ENCODE peak calls at places on chromosomes 2 and 18, in four cellular contexts. D is lower lobe of right lung, I is PC-9, K is GM23248. Q is an unnamed sample.

GRCh38 chr18:59898609-59899297 is 1.0 kb upstream of the PMAIP1 start:
- DNase-seq in I (peak; percentile 42), D (no peak), K (no peak), Q (no peak)

GRCh38 chr2:126913329-126913728 is 14.6 kb downstream of the TEX51 start:
- DNase-seq in K (no peak), D (no peak), I (no peak), Q (no peak)

GRCh38 chr2:63888490-63889402 is 47.0 kb downstream of the UGP2 start:
- DNase-seq in D (no peak), K (peak; percentile 61), I (no peak), Q (no peak)

GRCh38 chr2:54966165-54966819 is 84.0 kb downstream of the RTN4 start:
- DNase-seq in K (no peak), D (no peak), I (peak; percentile 56), Q (no peak)

GRCh38 chr2:120693121-120693520 is 42.5 kb upstream of the GLI2 start:
- DNase-seq in D (no peak), I (no peak), K (peak; percentile 60), Q (no peak)

GRCh38 chr2:190571666-190572065 is 37.1 kb upstream of the NEMP2 start:
- DNase-seq in K (no peak), I (no peak), D (no peak), Q (no peak)

GRCh38 chr2:18432999-18433398 is 127.5 kb downstream of the RDH14 start:
- DNase-seq in I (no peak), K (peak; percentile 25), D (no peak), Q (no peak)

GRCh38 chr2:175786705-175787104 is 215.4 kb downstream of the LNPK start:
- DNase-seq in D (no peak), I (no peak), K (no peak), Q (no peak)

GRCh38 chr18:62339106-62339988 is 14.2 kb downstream of the TNFRSF11A start:
- DNase-seq in D (no peak), I (peak; percentile 85), K (peak; percentile 85), Q (peak; percentile 19)

GRCh38 chr2:37876227-37876626 is 48.9 kb upstream of the RMDN2 start:
- DNase-seq in D (no peak), I (no peak), K (no peak), Q (no peak)

GRCh38 chr2:8412082-8412481 is 269.8 kb upstream of the ID2 start:
- DNase-seq in I (no peak), K (peak; percentile 49), D (no peak), Q (no peak)

GRCh38 chr18:70374154-70374553 is 85.3 kb downstream of the SOCS6 start:
- DNase-seq in I (no peak), D (no peak), K (no peak), Q (no peak)

GRCh38 chr2:95159690-95160449 is at the start of gene ZNF514:
- DNase-seq in K (peak; percentile 90), D (peak; percentile 90), I (no peak), Q (no peak)

GRCh38 chr2:233408366-233409285 is 54.3 kb downstream of the DGKD start:
- DNase-seq in D (no peak), K (no peak), I (no peak), Q (no peak)

GRCh38 chr2:131827481-131828163 is 299.9 kb downstream of the CCDC74A start:
- DNase-seq in D (no peak), I (no peak), K (no peak), Q (no peak)

GRCh38 chr2:152370783-152371182 is 35.8 kb downstream of the FMNL2 start:
- DNase-seq in I (no peak), D (no peak), K (no peak), Q (no peak)

GRCh38 chr2:49251766-49252165 is 97.5 kb upstream of the FSHR start:
- DNase-seq in I (no peak), K (peak; percentile 73), D (no peak), Q (peak; percentile 63)
- H3K4me3 ChIP-seq in I (no peak overlapping the region), K (no peak overlapping the region), D (no peak overlapping the region), Q (no peak overlapping the region)

GRCh38 chr18:22710628-22711380 is 222.3 kb upstream of the RBBP8 start:
- DNase-seq in K (peak; percentile 59), I (no peak), D (no peak), Q (peak; percentile 42)
- H3K4me3 ChIP-seq in K (peak overlapping the region; percentile 64), I (peak overlapping the region; percentile 52), D (peak overlapping the region; percentile 53), Q (peak overlapping the region; percentile 38)

GRCh38 chr2:237223208-237223861 is 137.6 kb downstream of the COPS8 start:
- DNase-seq in I (peak; percentile 71), D (no peak), K (peak; percentile 97), Q (peak; percentile 97)
- H3K4me3 ChIP-seq in I (no peak overlapping the region), D (no peak overlapping the region), K (peak overlapping the region; percentile 41), Q (no peak overlapping the region)

GRCh38 chr18:58196881-58197872 is 153.2 kb downstream of the NEDD4L start:
- DNase-seq in I (no peak), K (no peak), D (no peak), Q (no peak)

GRCh38 chr18:58192519-58192918 is 148.5 kb downstream of the NEDD4L start:
- DNase-seq in I (no peak), D (no peak), K (no peak), Q (no peak)

GRCh38 chr18:58194028-58194427 is 150.0 kb downstream of the NEDD4L start:
- DNase-seq in I (no peak), K (no peak), D (no peak), Q (no peak)

GRCh38 chr18:58196164-58196563 is 152.1 kb downstream of the NEDD4L start:
- DNase-seq in I (peak; percentile 54), D (no peak), K (peak; percentile 28), Q (no peak)

GRCh38 chr18:58195278-58195721 is 151.3 kb downstream of the NEDD4L start:
- DNase-seq in K (no peak), D (peak; percentile 64), I (no peak), Q (no peak)
- H3K4me3 ChIP-seq in K (peak overlapping the region; percentile 55), D (peak overlapping the region; percentile 58), I (peak overlapping the region; percentile 44), Q (peak overlapping the region; percentile 34)

GRCh38 chr2:170222842-170223241 is 44.9 kb downstream of the MYO3B start:
- DNase-seq in I (no peak), K (no peak), D (no peak), Q (no peak)
- H3K4me3 ChIP-seq in I (no peak overlapping the region), K (no peak overlapping the region), D (no peak overlapping the region), Q (no peak overlapping the region)

GRCh38 chr18:37434161-37434860 is 131.3 kb downstream of the CELF4 start:
- DNase-seq in K (no peak), D (no peak), I (no peak), Q (no peak)

GRCh38 chr18:37432796-37433195 is 132.8 kb downstream of the CELF4 start:
- DNase-seq in D (no peak), K (no peak), I (no peak), Q (no peak)

GRCh38 chr18:37435150-37435872 is 130.3 kb downstream of the CELF4 start:
- DNase-seq in I (no peak), D (no peak), K (no peak), Q (no peak)

GRCh38 chr18:37438417-37439180 is 127.0 kb downstream of the CELF4 start:
- DNase-seq in I (no peak), K (no peak), D (no peak), Q (no peak)

GRCh38 chr18:37435996-37436395 is 129.6 kb downstream of the CELF4 start:
- DNase-seq in I (no peak), D (no peak), K (peak; percentile 53), Q (no peak)
- H3K4me3 ChIP-seq in I (no peak overlapping the region), D (no peak overlapping the region), K (no peak overlapping the region), Q (no peak overlapping the region)

GRCh38 chr2:60555794-60556161 is 2.3 kb upstream of the BCL11A start:
- DNase-seq in K (no peak), I (no peak), D (no peak), Q (no peak)
- H3K4me3 ChIP-seq in K (peak overlapping the region; percentile 82), I (peak overlapping the region; percentile 63), D (peak overlapping the region; percentile 64), Q (peak overlapping the region; percentile 69)

DNA sequence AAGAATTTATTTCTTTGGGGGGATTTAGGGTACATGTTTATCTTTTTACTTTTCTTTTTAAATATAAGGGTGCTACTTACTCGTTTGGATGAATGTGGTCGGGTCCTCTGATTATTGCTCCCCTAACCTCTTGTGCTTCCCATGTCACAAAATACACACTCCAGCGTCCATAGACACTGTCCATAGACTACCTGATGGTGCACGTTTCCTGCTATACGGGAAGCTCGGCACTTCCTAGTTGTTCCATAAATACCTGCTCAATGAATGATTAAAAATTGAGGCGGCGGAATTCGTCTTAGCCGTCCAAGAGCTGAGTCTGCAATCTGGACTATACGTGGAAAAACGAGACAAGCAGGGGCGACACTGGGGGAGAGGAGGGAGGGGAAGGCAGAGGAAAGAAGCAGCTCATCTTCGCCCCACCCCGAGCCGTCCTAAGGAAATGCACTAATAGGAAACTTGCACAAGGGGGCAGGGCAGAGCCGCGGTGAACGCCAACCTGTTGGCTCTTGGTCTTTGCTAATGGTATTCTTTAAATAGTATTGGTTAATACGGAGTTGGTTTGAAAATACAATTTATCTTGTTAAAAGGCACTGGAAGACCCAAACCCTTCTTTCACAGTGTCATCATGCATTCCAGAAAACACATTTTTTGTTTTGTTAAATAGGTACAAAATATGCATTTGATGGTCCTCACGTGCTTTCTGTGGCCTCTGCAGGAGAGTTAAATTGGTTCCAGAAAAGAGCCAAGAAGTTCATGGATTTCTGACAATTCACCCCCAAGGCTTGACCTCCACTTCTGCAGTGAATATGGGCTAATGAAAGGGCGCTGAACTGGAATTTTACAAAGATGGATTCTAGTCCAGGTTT is 73.0 kb upstream of the KCTD1 start:
- DNase-seq in I (no peak), D (peak; percentile 73), K (peak; percentile 53), Q (no peak)
- H3K4me3 ChIP-seq in I (no peak overlapping the region), D (peak overlapping the region; percentile 3), K (no peak overlapping the region), Q (no peak overlapping the region)

GRCh38 chr2:62054916-62055315 is 141.0 kb upstream of the B3GNT2 start:
- DNase-seq in K (no peak), I (no peak), D (no peak), Q (no peak)
- H3K4me3 ChIP-seq in K (no peak overlapping the region), I (no peak overlapping the region), D (no peak overlapping the region), Q (no peak overlapping the region)

DNA sequence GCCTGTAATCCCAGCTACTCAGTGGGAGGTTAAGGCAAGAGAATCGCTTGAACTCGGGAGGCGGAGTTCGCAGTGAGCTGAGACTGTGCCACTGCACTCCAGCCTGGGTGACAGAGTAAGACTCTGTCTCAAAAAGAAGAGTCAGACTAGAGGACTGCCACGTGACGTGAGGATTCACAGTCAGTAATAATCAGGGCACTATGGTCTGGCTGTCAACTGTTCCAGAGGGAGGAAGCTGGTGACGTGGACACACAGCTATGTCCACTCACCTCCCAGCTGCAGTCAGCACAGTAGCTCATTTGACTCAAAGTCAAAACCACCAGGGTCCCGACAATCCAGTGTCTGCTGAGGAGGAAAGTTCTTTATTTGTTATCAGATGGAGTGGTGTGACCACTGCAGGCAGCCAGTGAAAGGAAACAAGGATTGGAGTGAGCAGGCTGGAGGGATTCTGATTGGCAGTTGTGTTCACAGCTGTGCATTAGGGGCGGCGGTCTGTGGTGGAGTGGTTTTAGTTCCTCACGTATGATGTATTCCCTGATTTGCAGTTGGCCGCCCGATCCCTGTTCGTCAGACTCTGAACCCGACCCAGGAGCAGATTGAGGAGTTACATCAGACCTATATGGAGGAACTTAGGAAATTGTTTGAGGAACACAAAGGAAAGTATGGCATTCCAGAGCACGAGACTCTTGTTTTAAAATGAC is 37.9 kb downstream of the MOGAT1 start:
- DNase-seq in D (peak; percentile 75), K (peak; percentile 98), I (peak; percentile 57), Q (peak; percentile 99)
- H3K4me3 ChIP-seq in D (peak overlapping the region; percentile 38), K (peak overlapping the region; percentile 63), I (no peak overlapping the region), Q (peak overlapping the region; percentile 25)